ENCODE peak calls at places on chromosomes 5 and 9, in four cellular contexts. Y, P, S and D are unnamed samples.

GRCh38 chr5:100623719-100624118 is 88.5 kb downstream of the FAM174A start:
- DNase-seq in Y (no peak), P (no peak), S (peak; percentile 26), D (no peak)

GRCh38 chr9:131478421-131478868 is 24.3 kb upstream of the POMT1 start:
- DNase-seq in Y (peak; percentile 61), P (no peak), S (peak; percentile 62), D (peak; percentile 18)

GRCh38 chr9:6106576-6107339 is 91.3 kb upstream of the RANBP6 start:
- DNase-seq in Y (peak; percentile 25), P (peak; percentile 41), S (peak; percentile 57), D (peak; percentile 5)

GRCh38 chr5:147391781-147392180 is 118.1 kb downstream of the DPYSL3 start:
- DNase-seq in Y (no peak), P (no peak), S (peak; percentile 24), D (no peak)

GRCh38 chr9:37156205-37156604 is 35.8 kb downstream of the ZCCHC7 start:
- DNase-seq in Y (no peak), P (no peak), S (no peak), D (no peak)

GRCh38 chr5:163571755-163572154 is 66.3 kb downstream of the MAT2B start:
- DNase-seq in Y (no peak), P (no peak), S (no peak), D (no peak)

GRCh38 chr5:103013933-103014552 is 105.9 kb downstream of the GIN1 start:
- DNase-seq in Y (no peak), P (no peak), S (no peak), D (no peak)

GRCh38 chr5:43609752-43610151 is 6.8 kb downstream of the NNT start:
- DNase-seq in Y (peak; percentile 13), P (no peak), S (peak; percentile 51), D (no peak)

GRCh38 chr5:137957948-137958347 is 68.7 kb downstream of the PKD2L2 start:
- DNase-seq in Y (no peak), P (no peak), S (no peak), D (no peak)

GRCh38 chr5:123786411-123786810 is 274.4 kb downstream of the CSNK1G3 start:
- DNase-seq in Y (no peak), P (no peak), S (no peak), D (no peak)

GRCh38 chr5:123787136-123787535 is 275.2 kb downstream of the CSNK1G3 start:
- DNase-seq in Y (no peak), P (no peak), S (no peak), D (no peak)

GRCh38 chr5:123790226-123790625 is 278.2 kb downstream of the CSNK1G3 start:
- DNase-seq in Y (no peak), P (no peak), S (no peak), D (no peak)

DNA sequence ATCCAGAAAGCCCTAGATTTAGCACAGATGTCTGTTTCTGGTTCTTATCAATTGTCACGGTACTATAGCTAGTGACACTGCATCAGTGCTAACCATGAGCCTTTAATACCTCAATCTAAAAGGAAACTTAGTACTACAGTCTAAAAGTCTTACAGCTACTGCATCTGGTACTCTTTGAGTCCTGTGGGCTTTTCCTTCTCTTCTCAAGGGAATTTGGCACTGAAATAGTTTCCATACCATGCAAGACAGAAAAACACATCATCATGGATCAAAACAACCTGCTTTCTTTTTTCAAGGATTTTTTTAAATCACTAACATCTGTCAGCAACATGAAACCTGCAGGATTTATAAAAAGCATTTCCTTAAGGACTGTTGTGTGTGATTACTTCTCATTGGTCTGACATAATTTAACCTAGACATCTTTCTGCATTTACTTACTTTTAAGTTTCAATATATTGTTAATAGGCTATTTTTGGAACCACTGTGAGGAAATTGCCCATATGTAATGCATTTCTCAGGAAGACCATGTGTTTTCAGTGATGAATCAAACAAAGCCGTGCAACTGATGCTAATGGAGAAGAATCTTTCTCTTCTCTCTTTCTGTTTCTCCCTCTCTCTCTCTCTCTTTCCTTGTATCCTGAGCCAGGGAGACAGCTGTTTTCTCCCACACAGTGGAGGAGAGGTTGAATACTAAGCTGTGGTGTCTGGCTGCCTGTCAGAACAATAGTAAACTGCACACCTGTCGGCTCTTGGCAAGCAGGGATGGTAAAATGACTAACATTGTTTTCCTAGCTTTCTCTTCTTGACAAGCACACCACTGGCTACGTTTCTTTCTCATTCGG is 273.4 kb downstream of the CSNK1G3 start:
- DNase-seq in Y (no peak), P (no peak), S (no peak), D (no peak)
- TF ChIP-seq SPI1 in Y (no peak), P (no peak), S (no peak), D (no peak)

DNA sequence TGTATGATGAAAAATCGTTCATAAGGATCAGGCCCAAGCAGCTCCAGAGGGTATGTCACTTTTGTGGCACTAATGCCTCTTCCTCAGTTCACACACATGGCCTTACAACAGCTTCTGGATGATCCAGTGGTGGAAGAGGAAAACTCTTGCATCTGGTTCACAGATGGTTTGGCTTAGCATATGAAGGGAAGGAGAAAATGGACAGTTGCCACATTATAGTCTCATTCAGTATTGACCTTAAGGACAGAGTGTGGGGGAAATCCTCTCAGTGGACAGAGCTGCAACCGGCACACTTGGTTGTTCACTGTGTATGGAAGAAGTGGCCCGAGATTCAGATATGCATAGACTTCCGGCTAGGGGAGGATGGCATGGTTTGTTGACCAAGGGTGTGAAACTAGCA is 22.8 kb downstream of the C9orf57 start:
- DNase-seq in Y (no peak), P (no peak), S (no peak), D (no peak)
- TF ChIP-seq SPI1 in Y (no peak), P (no peak), S (no peak), D (no peak)

GRCh38 chr9:4413856-4414255 is 76.4 kb upstream of the SLC1A1 start:
- DNase-seq in Y (no peak), P (no peak), S (no peak), D (no peak)

GRCh38 chr9:4421847-4422246 is 68.4 kb upstream of the SLC1A1 start:
- DNase-seq in Y (no peak), P (no peak), S (no peak), D (no peak)

GRCh38 chr9:4415281-4415680 is 75.0 kb upstream of the SLC1A1 start:
- DNase-seq in Y (no peak), P (no peak), S (no peak), D (no peak)

GRCh38 chr9:4420351-4420750 is 69.9 kb upstream of the SLC1A1 start:
- DNase-seq in Y (no peak), P (no peak), S (no peak), D (no peak)

DNA sequence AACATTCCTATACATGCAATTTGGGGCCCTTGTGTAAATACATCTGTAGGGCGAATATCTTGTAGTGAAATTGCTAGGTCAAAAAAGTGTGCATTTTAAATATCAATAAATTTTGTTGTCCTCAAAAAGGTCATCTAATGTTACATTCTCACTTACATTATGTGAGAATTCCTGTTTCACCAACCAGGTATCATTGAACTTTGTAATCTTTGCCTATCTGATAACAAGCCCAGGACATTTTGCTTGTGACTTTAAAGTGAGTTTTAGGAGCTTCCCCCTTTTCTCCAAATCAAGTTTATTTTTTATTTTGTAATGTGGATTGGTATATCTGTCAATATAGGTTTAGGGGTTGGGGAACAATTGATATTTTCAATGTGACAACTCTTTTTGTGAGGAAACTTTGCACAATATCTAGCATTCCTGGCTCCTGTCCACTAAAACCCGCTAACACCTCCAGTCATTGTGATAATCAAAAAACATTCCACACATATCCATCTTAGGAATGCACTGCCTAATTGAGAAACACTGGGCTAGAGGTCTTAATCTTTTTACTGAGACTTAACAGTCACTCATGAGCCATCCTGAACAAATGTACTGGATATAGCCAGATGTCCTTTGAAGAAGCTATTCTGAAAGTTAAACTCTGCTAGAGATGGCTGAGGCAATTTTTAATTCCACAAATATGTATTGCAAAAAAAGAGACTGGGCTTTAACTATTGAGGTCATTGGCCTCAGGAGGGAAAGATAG is 72.5 kb upstream of the SLC1A1 start:
- DNase-seq in Y (no peak), P (no peak), S (no peak), D (no peak)
- TF ChIP-seq SPI1 in Y (no peak), P (no peak), S (no peak), D (no peak)

GRCh38 chr5:59491944-59492343 is 401.6 kb downstream of the PDE4D start:
- DNase-seq in Y (no peak), P (no peak), S (no peak), D (no peak)
- TF ChIP-seq SPI1 in Y (no peak), P (no peak), S (no peak), D (no peak)

GRCh38 chr9:116549061-116549664 is 137.9 kb upstream of the TRIM32 start:
- DNase-seq in Y (no peak), P (no peak), S (peak; percentile 37), D (peak; percentile 86)

GRCh38 chr9:116547729-116548426 is 139.2 kb upstream of the TRIM32 start:
- DNase-seq in Y (no peak), P (no peak), S (no peak), D (no peak)

GRCh38 chr9:116549786-116550660 is 137.1 kb upstream of the TRIM32 start:
- DNase-seq in Y (no peak), P (no peak), S (no peak), D (no peak)

GRCh38 chr9:116544896-116545295 is 142.2 kb upstream of the TRIM32 start:
- DNase-seq in Y (no peak), P (no peak), S (no peak), D (no peak)

DNA sequence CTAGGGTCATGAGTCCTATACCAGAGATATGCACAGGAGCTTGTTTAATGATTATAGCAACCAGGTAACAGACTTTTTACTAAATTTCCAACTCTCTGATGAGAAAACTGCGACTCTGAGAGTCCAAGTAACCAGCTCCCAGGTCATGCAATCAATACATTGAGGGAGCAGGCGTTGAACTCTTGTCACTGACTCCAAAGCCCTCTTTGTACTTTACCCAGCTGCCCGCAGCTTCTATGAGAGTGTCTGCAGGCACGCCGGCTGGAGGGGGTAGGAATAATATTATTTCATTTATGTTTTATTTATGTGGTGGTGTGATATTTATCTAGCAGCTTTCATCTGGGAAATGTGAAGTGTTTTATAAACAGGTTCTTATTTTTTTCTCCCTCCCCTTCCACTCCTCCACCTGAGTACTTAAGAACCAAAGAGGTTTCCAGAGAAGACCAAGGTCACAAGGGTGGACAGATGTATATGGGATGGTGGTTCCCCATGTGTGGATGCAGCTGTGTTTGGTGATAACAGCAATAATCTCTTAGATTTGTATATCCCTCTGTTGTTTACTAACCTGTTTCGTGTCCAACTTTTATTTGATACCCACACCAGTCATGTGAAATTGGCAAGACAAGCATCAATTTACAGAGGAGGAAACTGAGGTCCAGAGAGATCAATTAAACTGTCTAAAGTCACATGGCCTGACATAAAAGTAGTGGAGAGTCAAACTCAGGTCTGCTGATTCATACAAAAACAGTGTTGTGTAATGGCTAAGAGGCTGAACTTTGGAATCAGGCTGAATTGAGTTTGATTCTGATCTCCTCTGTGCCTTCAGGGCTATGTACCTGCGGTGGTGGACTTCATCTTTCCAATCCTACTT is 140.2 kb upstream of the TRIM32 start:
- DNase-seq in Y (no peak), P (no peak), S (no peak), D (no peak)
- TF ChIP-seq SPI1 in Y (no peak), P (no peak), S (no peak), D (no peak)

DNA sequence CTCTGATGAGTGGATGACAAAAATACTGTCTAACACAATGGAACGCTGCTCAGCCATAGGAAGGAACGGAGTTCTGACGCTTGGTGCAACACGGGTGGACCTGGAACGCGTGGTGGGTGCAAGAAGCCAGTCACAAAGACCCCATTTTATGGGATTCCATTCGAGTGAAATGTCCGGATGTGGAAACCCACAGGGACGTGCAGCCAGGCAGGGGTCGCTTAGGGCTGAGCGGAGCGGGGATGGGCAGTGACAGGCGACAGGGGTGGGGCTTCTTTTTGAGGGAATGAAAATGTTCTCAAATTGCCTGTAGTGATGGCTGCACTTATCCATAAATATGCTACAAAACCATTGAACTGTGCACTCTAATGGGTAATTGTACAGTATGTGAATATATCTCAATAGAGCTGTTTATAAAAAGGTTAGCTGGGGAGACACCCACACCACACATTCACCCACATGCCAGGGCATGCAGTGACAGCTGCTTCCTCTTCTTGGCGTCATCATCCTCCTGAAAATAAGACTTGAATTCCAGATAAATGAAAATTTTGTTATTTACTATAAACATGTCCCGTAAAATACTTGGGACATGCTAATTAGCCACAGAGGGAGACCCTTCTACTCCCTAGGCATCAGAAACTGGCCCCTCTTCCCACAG is 71.4 kb upstream of the OLFM1 start:
- DNase-seq in Y (no peak), P (no peak), S (no peak), D (no peak)
- TF ChIP-seq SPI1 in Y (no peak), P (no peak), S (no peak), D (no peak)